ENCODE peak calls at places on chromosome 5, in nine cellular contexts. Z is NCI-H2171 treated with DMSO at 0.1 percent for 48 hours; B is cardiac fibroblast; T is NCI-H1105 treated with DMSO at 0.1 percent for 48 hours; E is midbrain; X is amygdala; N is activated T-cell treated with anti-CD3 and anti-CD28 coated beads, Interleukin-2, amount 50 U/mL, for 48 hours; J is activated naive CD4-positive, alpha-beta T cell treated with anti-CD3 and anti-CD28 coated beads, Interleukin-2, amount 50 U/mL, for 16 hours; V is T-helper 2 cell. K is an unnamed sample.
A peak's percentile ranks its signal among the peaks of the same experiment; 100 is the strongest.

GRCh38 chr5:132692632-132692967 is 18.8 kb downstream of the IL4 start:
- DNase-seq in J (no peak), B (no peak), T (no peak), V (no peak), X (no peak), N (no peak), Z (no peak), E (no peak), K (no peak)

GRCh38 chr5:37055383-37055990 is 178.9 kb downstream of the NIPBL start:
- DNase-seq in B (no peak), X (no peak), E (no peak), Z (no peak), N (no peak), V (no peak), J (no peak), T (no peak), K (no peak)

GRCh38 chr5:132435891-132436290 is 54.7 kb downstream of the IRF1 start:
- DNase-seq in T (no peak), J (no peak), N (peak; percentile 13), X (no peak), B (no peak), Z (no peak), V (no peak), E (no peak), K (no peak)

GRCh38 chr5:119336846-119337564 is 18.8 kb upstream of the TNFAIP8 start:
- DNase-seq in T (no peak), N (no peak), B (no peak), V (no peak), E (no peak), X (no peak), Z (no peak), J (no peak), K (no peak)

GRCh38 chr5:117652640-117653280 is 1078.1 kb upstream of the SEMA6A start:
- DNase-seq in X (no peak), J (no peak), E (no peak), N (no peak), V (no peak), B (no peak), T (no peak), Z (peak; percentile 1), K (no peak)

GRCh38 chr5:137938358-137939138 is 49.3 kb downstream of the PKD2L2 start:
- DNase-seq in J (peak; percentile 15), E (no peak), N (peak; percentile 40), B (no peak), V (peak; percentile 22), T (no peak), X (no peak), Z (no peak), K (no peak)

GRCh38 chr5:79069488-79070001 is at the start of the genes BHMT2 and DMGDH:
- DNase-seq in N (no peak), E (peak; percentile 2), T (no peak), V (no peak), X (no peak), Z (no peak), J (no peak), B (peak; percentile 41), K (no peak)

GRCh38 chr5:142720561-142721275 is 34.8 kb upstream of the FGF1 start:
- DNase-seq in J (no peak), Z (peak; percentile 72), E (no peak), X (no peak), B (no peak), T (peak; percentile 81), V (no peak), N (no peak), K (no peak)

GRCh38 chr5:57199866-57200265 is 26.0 kb downstream of the GPBP1 start:
- DNase-seq in Z (no peak), E (no peak), N (no peak), T (no peak), B (no peak), J (no peak), X (no peak), V (peak; percentile 35), K (no peak)

GRCh38 chr5:119009131-119009530 is 20.8 kb upstream of the DTWD2 start:
- DNase-seq in X (no peak), Z (no peak), V (no peak), J (no peak), B (no peak), N (no peak), T (no peak), E (no peak), K (no peak)

GRCh38 chr5:452856-453710 is 10.1 kb downstream of the EXOC3 start:
- DNase-seq in T (no peak), X (no peak), B (no peak), V (no peak), E (no peak), Z (no peak), N (no peak), J (no peak), K (no peak)

GRCh38 chr5:151023047-151023615 is 2.7 kb downstream of the GPX3 start:
- DNase-seq in Z (no peak), J (no peak), T (no peak), E (no peak), N (no peak), V (no peak), B (peak; percentile 92), X (no peak), K (no peak)

GRCh38 chr5:81482595-81482994 is 88.7 kb upstream of the ACOT12 start:
- DNase-seq in B (peak; percentile 40), N (no peak), E (no peak), Z (no peak), X (no peak), J (no peak), V (no peak), T (no peak), K (no peak)

GRCh38 chr5:78843436-78843835 is 141.7 kb downstream of the ARSB start:
- DNase-seq in E (no peak), N (no peak), X (no peak), Z (no peak), J (no peak), T (no peak), V (no peak), B (no peak), K (no peak)

GRCh38 chr5:135204151-135204600 is 170.1 kb upstream of the PITX1 start:
- DNase-seq in E (no peak), X (no peak), V (no peak), T (peak; percentile 5), J (no peak), N (no peak), Z (peak; percentile 1), B (no peak), K (peak; percentile 57)

GRCh38 chr5:73862796-73863195 is 236.8 kb downstream of the ARHGEF28 start:
- DNase-seq in X (no peak), J (no peak), E (no peak), N (no peak), Z (no peak), T (no peak), V (no peak), B (no peak), K (no peak)

GRCh38 chr5:157506066-157506590 is 46.1 kb downstream of the NIPAL4 start:
- DNase-seq in X (no peak), J (no peak), V (peak; percentile 35), T (no peak), B (peak; percentile 45), E (no peak), N (no peak), Z (no peak), K (no peak)

K was measured in NCI-H82.